ENCODE peak calls at places on chromosomes 7 and 10, in five cellular contexts. Y, O, B, Z and X are unnamed samples.

GRCh38 chr7:70040971-70041766 is 442.9 kb downstream of the AUTS2 start:
- DNase-seq in Z (no peak), Y (peak), O (no peak), B (no peak), X (no peak)

GRCh38 chr10:7649673-7650330 is 17.0 kb downstream of the ITIH5 start:
- DNase-seq in B (no peak), Z (no peak), Y (no peak), O (no peak), X (no peak)

GRCh38 chr10:13417459-13418126 is 69.5 kb upstream of the SEPHS1 start:
- DNase-seq in O (no peak), Z (no peak), B (no peak), Y (no peak), X (no peak)

GRCh38 chr7:90213521-90213920 is 2.0 kb downstream of the STEAP2 start:
- DNase-seq in O (no peak), Y (no peak), Z (no peak), B (no peak), X (no peak)

GRCh38 chr10:62978417-62978955 is 154.6 kb upstream of the NRBF2 start:
- DNase-seq in B (no peak), O (no peak), Y (no peak), Z (no peak), X (no peak)

GRCh38 chr10:73991846-73992245 is 6.1 kb upstream of the VCL start:
- DNase-seq in Z (no peak), Y (no peak), O (peak), B (peak), X (peak)

GRCh38 chr7:50356212-50356944 is 51.9 kb downstream of the IKZF1 start:
- DNase-seq in Y (no peak), B (no peak), O (no peak), Z (no peak), X (no peak)

GRCh38 chr10:23001901-23002516 is 74.2 kb downstream of the ARMC3 start:
- DNase-seq in Z (no peak), O (no peak), Y (no peak), B (no peak), X (no peak)

GRCh38 chr10:78178940-78179339 is 145.3 kb downstream of the RPS24 start:
- DNase-seq in B (no peak), Z (no peak), Y (peak), O (no peak), X (no peak)

GRCh38 chr7:157690058-157690832 is 353.4 kb downstream of the DNAJB6 start:
- DNase-seq in Y (no peak), Z (no peak), B (no peak), O (no peak), X (no peak)

GRCh38 chr7:108296911-108297310 is 159.3 kb downstream of the NRCAM start:
- DNase-seq in B (no peak), O (no peak), Z (no peak), Y (no peak), X (no peak)

GRCh38 chr10:101400529-101400928 is 46.6 kb downstream of the BTRC start:
- DNase-seq in Z (no peak), Y (no peak), B (no peak), O (no peak), X (no peak)

GRCh38 chr10:87700031-87700796 is 40.5 kb downstream of the PAPSS2 start:
- DNase-seq in O (no peak), Y (peak), B (no peak), Z (peak), X (no peak)

GRCh38 chr10:94402204-94403033 is at the start of gene TBC1D12:
- DNase-seq in Z (peak), O (no peak), B (no peak), Y (peak), X (no peak)

GRCh38 chr7:38568497-38568896 is 62.7 kb downstream of the AMPH start:
- DNase-seq in Y (no peak), B (no peak), Z (no peak), O (no peak), X (no peak)

GRCh38 chr7:111855842-111856227 is 293.5 kb upstream of the IMMP2L start:
- DNase-seq in Z (no peak), O (no peak), Y (peak), B (no peak), X (no peak)

GRCh38 chr10:78907458-78908211 is 161.1 kb upstream of the ZMIZ1 start:
- DNase-seq in Y (no peak), B (no peak), O (no peak), Z (no peak), X (no peak)

GRCh38 chr10:132294561-132295320 is 13.0 kb downstream of the STK32C start:
- DNase-seq in Z (no peak), Y (no peak), O (no peak), B (no peak), X (no peak)

GRCh38 chr10:43061764-43062163 is 15.1 kb upstream of the RET start:
- DNase-seq in O (no peak), B (no peak), Z (peak), Y (no peak), X (no peak)

GRCh38 chr7:156746891-156747290 is 106.3 kb downstream of the RNF32 start:
- DNase-seq in Z (no peak), Y (no peak), B (no peak), O (no peak), X (no peak)

GRCh38 chr10:102599565-102600327 is 44.5 kb upstream of the TRIM8 start:
- DNase-seq in Y (no peak), O (no peak), B (no peak), Z (no peak), X (no peak)

GRCh38 chr7:5528815-5529442 is 105.3 kb upstream of the TNRC18 start:
- DNase-seq in O (no peak), Z (no peak), B (no peak), Y (no peak), X (no peak)

GRCh38 chr10:100998183-100998990 is 1.2 kb upstream of the LZTS2 start:
- DNase-seq in O (no peak), Y (peak), Z (no peak), B (peak), X (peak)

GRCh38 chr10:98028168-98028770 is 2.2 kb downstream of the CRTAC1 start:
- DNase-seq in Y (peak), B (peak), Z (no peak), O (peak), X (no peak)

GRCh38 chr10:85124592-85124991 is 796.2 kb downstream of the CCSER2 start:
- DNase-seq in Z (no peak), Y (no peak), O (no peak), B (no peak), X (no peak)

GRCh38 chr7:33459340-33459751 is 330.0 kb downstream of the BBS9 start:
- DNase-seq in O (no peak), Y (peak), Z (peak), B (no peak), X (no peak)

GRCh38 chr10:114613237-114613979 is 44.7 kb downstream of the ABLIM1 start:
- DNase-seq in Y (no peak), Z (no peak), B (no peak), O (no peak), X (no peak)

GRCh38 chr7:1668932-1669485 is 1.1 kb upstream of the ELFN1 start:
- DNase-seq in B (no peak), Z (no peak), O (no peak), Y (no peak), X (no peak)

GRCh38 chr10:24951201-24952145 is 933 bp downstream of the PRTFDC1 start:
- DNase-seq in O (no peak), B (no peak), Z (no peak), Y (no peak), X (no peak)

GRCh38 chr10:75926763-75927162 is 495.3 kb downstream of the LRMDA start:
- DNase-seq in Y (no peak), Z (no peak), B (no peak), O (no peak), X (no peak)

GRCh38 chr7:30743371-30744074 is 8.4 kb upstream of the INMT start:
- DNase-seq in B (no peak), Y (no peak), Z (no peak), O (no peak), X (no peak)

GRCh38 chr7:112484671-112485097 is 3.9 kb downstream of the LSMEM1 start:
- DNase-seq in B (no peak), O (no peak), Y (peak), Z (peak), X (no peak)

GRCh38 chr10:92594194-92594593 is 1.3 kb downstream of the KIF11 start:
- DNase-seq in Z (no peak), Y (no peak), B (no peak), O (no peak), X (no peak)

GRCh38 chr10:68899186-68899745 is 1.8 kb upstream of the DDX50 start:
- DNase-seq in O (no peak), Y (no peak), Z (no peak), B (no peak), X (no peak)

GRCh38 chr10:90136731-90137316 is 435.4 kb downstream of the KIF20B start:
- DNase-seq in B (no peak), Z (no peak), O (no peak), Y (peak), X (no peak)

GRCh38 chr7:50595538-50596102 is 30.4 kb upstream of the DDC start:
- DNase-seq in B (no peak), Z (no peak), O (no peak), Y (peak), X (no peak)

GRCh38 chr7:155800741-155801267 is 11.5 kb downstream of the SHH start:
- DNase-seq in Z (no peak), O (no peak), Y (no peak), B (no peak), X (no peak)